ENCODE peak calls at places on chromosomes 3 and 15, in four cellular contexts. One of them, this sample, is unnamed.

GRCh38 chr3:10926831-10927521 is 65.6 kb upstream of the SLC6A1 start:
- DNase-seq in MM.1S: no peak
- DNase-seq in AG04450: no peak
- DNase-seq in upper lobe of right lung: no peak
- DNase-seq in this sample: no peak

GRCh38 chr15:40844543-40844981 is 714 bp downstream of the SPINT1 start:
- DNase-seq in AG04450: no peak
- DNase-seq in upper lobe of right lung: peak; percentile 79
- DNase-seq in MM.1S: peak; percentile 39
- DNase-seq in this sample: no peak

GRCh38 chr3:143016321-143016972 is 15.1 kb downstream of the U2SURP start:
- DNase-seq in AG04450: no peak
- DNase-seq in MM.1S: peak; percentile 54
- DNase-seq in upper lobe of right lung: no peak
- DNase-seq in this sample: no peak

GRCh38 chr15:44726568-44727461 is 9.5 kb upstream of the TRIM69 start:
- DNase-seq in AG04450: peak; percentile 78
- DNase-seq in MM.1S: peak; percentile 95
- DNase-seq in upper lobe of right lung: no peak
- DNase-seq in this sample: peak; percentile 89

GRCh38 chr15:50884583-50884982 is 23.9 kb upstream of the AP4E1 start:
- DNase-seq in MM.1S: no peak
- DNase-seq in AG04450: no peak
- DNase-seq in upper lobe of right lung: no peak
- DNase-seq in this sample: peak; percentile 43

GRCh38 chr15:88998980-88999713 is 86.0 kb upstream of the MFGE8 start:
- DNase-seq in AG04450: no peak
- DNase-seq in upper lobe of right lung: no peak
- DNase-seq in MM.1S: no peak
- DNase-seq in this sample: no peak

GRCh38 chr3:113897373-113897777 is 50.4 kb upstream of the ZDHHC23 start:
- DNase-seq in upper lobe of right lung: no peak
- DNase-seq in AG04450: no peak
- DNase-seq in MM.1S: peak; percentile 80
- DNase-seq in this sample: no peak

GRCh38 chr3:147358144-147358992 is 48.0 kb downstream of the ZIC4 start:
- DNase-seq in upper lobe of right lung: no peak
- DNase-seq in AG04450: no peak
- DNase-seq in MM.1S: no peak
- DNase-seq in this sample: no peak

GRCh38 chr3:153572654-153573053 is 410.6 kb downstream of the RAP2B start:
- DNase-seq in MM.1S: no peak
- DNase-seq in AG04450: no peak
- DNase-seq in upper lobe of right lung: no peak
- DNase-seq in this sample: no peak

GRCh38 chr15:48084759-48085420 is 35.9 kb upstream of the SLC24A5 start:
- DNase-seq in upper lobe of right lung: no peak
- DNase-seq in AG04450: no peak
- DNase-seq in MM.1S: peak; percentile 31
- DNase-seq in this sample: no peak

GRCh38 chr3:111519193-111519592 is 22.8 kb upstream of the CD96 start:
- DNase-seq in upper lobe of right lung: no peak
- DNase-seq in AG04450: no peak
- DNase-seq in MM.1S: no peak
- DNase-seq in this sample: no peak

GRCh38 chr15:33104276-33104675 is 90.2 kb downstream of the FMN1 start:
- DNase-seq in MM.1S: peak; percentile 67
- DNase-seq in AG04450: no peak
- DNase-seq in upper lobe of right lung: no peak
- DNase-seq in this sample: peak; percentile 73

GRCh38 chr3:197603317-197603933 is 47.7 kb upstream of the BDH1 start:
- DNase-seq in MM.1S: no peak
- DNase-seq in AG04450: no peak
- DNase-seq in upper lobe of right lung: no peak
- DNase-seq in this sample: no peak

GRCh38 chr15:98548172-98548971 is 100.0 kb upstream of the IGF1R start:
- DNase-seq in upper lobe of right lung: peak; percentile 84
- DNase-seq in MM.1S: no peak
- DNase-seq in AG04450: peak; percentile 20
- DNase-seq in this sample: no peak
- TF ChIP-seq CTCF in upper lobe of right lung: no peak
- TF ChIP-seq CTCF in MM.1S: no peak
- TF ChIP-seq CTCF in AG04450: peak; percentile 41
- TF ChIP-seq CTCF in this sample: no peak

GRCh38 chr3:177191108-177191779 is 6.0 kb downstream of the TBL1XR1 start:
- DNase-seq in MM.1S: no peak
- DNase-seq in AG04450: no peak
- DNase-seq in upper lobe of right lung: no peak
- DNase-seq in this sample: no peak
- H3K4me3 ChIP-seq in MM.1S: no peak overlapping the region
- H3K4me3 ChIP-seq in AG04450: no peak overlapping the region
- H3K4me3 ChIP-seq in upper lobe of right lung: no peak overlapping the region
- H3K4me3 ChIP-seq in this sample: no peak overlapping the region

DNA sequence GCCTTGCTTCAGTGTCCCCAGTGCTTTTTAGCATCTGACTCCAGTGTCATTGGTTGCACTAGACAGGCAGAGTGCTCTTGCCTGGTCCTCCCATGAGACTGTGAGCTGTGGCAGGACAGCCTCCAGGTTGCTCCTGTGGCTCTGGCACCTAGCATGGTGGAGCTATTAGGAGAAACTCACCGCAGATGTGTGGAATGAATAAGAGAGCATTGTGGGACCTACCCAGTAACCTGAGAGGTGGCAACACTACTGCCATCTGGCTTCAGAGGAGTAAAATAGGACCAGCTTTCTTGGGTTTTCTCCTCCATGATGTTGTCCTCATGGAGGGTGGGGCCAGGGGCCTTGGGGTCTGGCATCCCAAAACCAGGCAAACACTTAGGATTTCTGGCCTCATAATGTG is 183.6 kb downstream of the EPHB1 start:
- DNase-seq in AG04450: no peak
- DNase-seq in MM.1S: no peak
- DNase-seq in upper lobe of right lung: no peak
- DNase-seq in this sample: no peak
- TF ChIP-seq CTCF in AG04450: no peak
- TF ChIP-seq CTCF in MM.1S: no peak
- TF ChIP-seq CTCF in upper lobe of right lung: no peak
- TF ChIP-seq CTCF in this sample: no peak

DNA sequence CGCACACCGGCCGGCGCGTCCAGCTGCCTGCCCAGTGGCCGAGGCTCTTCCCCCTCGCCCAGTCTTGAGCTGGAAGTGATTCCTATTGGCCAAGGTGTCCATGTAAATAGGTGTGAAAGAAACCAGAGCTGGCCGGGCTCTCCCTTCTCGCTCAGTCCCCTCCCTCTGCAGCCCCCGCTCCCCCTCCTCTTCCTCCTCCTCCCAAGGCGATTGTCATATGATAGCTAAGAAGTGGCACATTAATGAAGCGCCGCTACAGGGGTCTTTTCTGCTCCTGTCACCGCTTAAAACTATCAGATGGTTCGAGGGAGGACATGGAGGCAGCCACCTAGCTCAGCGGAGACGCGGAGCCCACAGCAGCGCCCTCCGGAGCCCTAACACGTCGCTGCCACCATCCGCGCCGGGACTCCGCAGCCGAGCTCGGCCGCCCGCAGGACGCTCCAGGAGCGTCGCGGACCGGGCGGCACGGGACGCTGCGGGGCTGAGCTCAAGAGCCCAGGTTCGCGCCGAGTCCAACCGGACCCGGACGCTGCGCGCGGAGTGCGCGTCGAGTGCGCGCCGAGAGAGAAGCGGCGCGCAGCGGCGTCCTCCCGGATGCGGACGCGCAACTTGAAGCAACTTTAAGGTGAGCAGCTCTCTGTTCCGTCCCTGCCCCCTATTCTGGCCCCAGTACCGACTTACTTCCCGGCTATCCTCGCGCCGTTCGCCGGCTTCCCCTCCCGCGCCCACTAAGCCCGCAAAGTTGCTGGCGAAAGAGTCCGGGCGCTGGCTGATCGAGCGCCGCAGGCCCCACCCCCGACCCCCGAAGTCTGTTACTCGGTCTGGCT is at the start of gene FOXB1:
- DNase-seq in upper lobe of right lung: no peak
- DNase-seq in AG04450: no peak
- DNase-seq in MM.1S: no peak
- DNase-seq in this sample: no peak
- H3K4me3 ChIP-seq in upper lobe of right lung: peak within 1 kb of the TSS; percentile 53
- H3K4me3 ChIP-seq in AG04450: peak within 1 kb of the TSS; percentile 25
- H3K4me3 ChIP-seq in MM.1S: no peak within 1 kb of the TSS
- H3K4me3 ChIP-seq in this sample: no peak within 1 kb of the TSS

DNA sequence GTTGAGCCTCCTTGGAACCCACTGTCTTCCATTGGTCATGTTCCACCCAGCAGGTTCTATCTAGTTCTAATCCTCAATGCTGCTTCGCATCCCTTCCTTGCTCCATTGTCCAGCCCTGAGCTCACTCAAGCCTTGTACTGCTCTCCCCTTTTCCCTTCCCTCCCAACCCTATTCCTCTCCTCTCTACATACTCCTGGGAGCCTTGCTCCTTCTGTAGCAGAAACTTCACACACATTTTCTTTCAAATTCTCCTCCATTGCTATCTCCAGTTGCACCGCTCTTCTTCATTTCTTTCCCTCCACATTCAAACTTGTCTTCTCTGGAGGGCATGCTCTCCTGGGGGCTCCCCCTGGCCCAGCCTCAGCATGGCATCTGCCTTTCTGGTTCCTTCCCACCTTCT is 14.5 kb downstream of the NR1I2 start:
- DNase-seq in AG04450: no peak
- DNase-seq in MM.1S: no peak
- DNase-seq in upper lobe of right lung: no peak
- DNase-seq in this sample: no peak
- TF ChIP-seq CTCF in AG04450: no peak
- TF ChIP-seq CTCF in MM.1S: no peak
- TF ChIP-seq CTCF in upper lobe of right lung: no peak
- TF ChIP-seq CTCF in this sample: no peak

This sample was measured in AG09309.